ENCODE peak calls at places on chromosomes 7 and 10, in ten cellular contexts. H, L, Z, B, Q, F, M, X, G and K are unnamed samples.

GRCh38 chr7:68421712-68422111 is 1176.6 kb upstream of the AUTS2 start:
- DNase-seq in H (no peak), L (no peak), Z (no peak), B (no peak), Q (no peak), F (no peak), M (no peak), X (no peak), G (no peak), K (no peak)

GRCh38 chr10:114285961-114286441 is 46.9 kb downstream of the VWA2 start:
- DNase-seq in H (no peak), L (no peak), Z (no peak), B (no peak), Q (no peak), F (no peak), M (no peak), X (no peak), G (no peak), K (no peak)

GRCh38 chr7:66047426-66047825 is 28.2 kb upstream of the ASL start:
- DNase-seq in H (no peak), L (no peak), Z (no peak), B (peak), Q (peak), F (no peak), M (no peak), X (peak), G (no peak), K (peak)

GRCh38 chr7:111982133-111982532 is 224.1 kb downstream of the DOCK4 start:
- DNase-seq in H (no peak), L (no peak), Z (no peak), B (peak), Q (no peak), F (no peak), M (no peak), X (no peak), G (no peak), K (no peak)

GRCh38 chr10:111756541-111757061 is 427.0 kb downstream of the GPAM start:
- DNase-seq in H (no peak), L (peak), Z (peak), B (peak), Q (no peak), F (peak), M (no peak), X (no peak), G (peak), K (peak)

GRCh38 chr10:3469639-3470020 is 297.0 kb upstream of the PITRM1 start:
- DNase-seq in H (no peak), L (no peak), Z (no peak), B (peak), Q (no peak), F (no peak), M (no peak), X (no peak), G (no peak), K (no peak)

GRCh38 chr10:96642973-96643372 is 56.2 kb upstream of the TM9SF3 start:
- DNase-seq in H (peak), L (peak), Z (peak), B (peak), Q (no peak), F (peak), M (peak), X (no peak), G (peak), K (peak)

GRCh38 chr10:90993340-90993739 is 72.5 kb upstream of the ANKRD1 start:
- DNase-seq in H (no peak), L (no peak), Z (no peak), B (no peak), Q (no peak), F (no peak), M (no peak), X (peak), G (no peak), K (no peak)

GRCh38 chr7:123534383-123535260 is at the start of gene IQUB:
- DNase-seq in H (peak), L (peak), Z (peak), B (peak), Q (peak), F (peak), M (peak), X (peak), G (peak), K (peak)

GRCh38 chr7:130994378-130995115 is 260.5 kb upstream of the KLF14 start:
- DNase-seq in H (no peak), L (no peak), Z (no peak), B (no peak), Q (no peak), F (no peak), M (no peak), X (no peak), G (no peak), K (peak)

GRCh38 chr10:25522946-25523608 is 348.3 kb downstream of the GPR158 start:
- DNase-seq in H (peak), L (peak), Z (no peak), B (peak), Q (no peak), F (peak), M (no peak), X (no peak), G (no peak), K (peak)
- TF ChIP-seq CTCF in H (peak), L (peak), Z (peak), B (peak), Q (no peak), F (peak), M (no peak), X (no peak), G (no peak), K (peak)

GRCh38 chr7:98831641-98832221 is 38.1 kb downstream of the TMEM130 start:
- DNase-seq in H (peak), L (peak), Z (no peak), B (peak), Q (no peak), F (peak), M (peak), X (no peak), G (no peak), K (peak)
- TF ChIP-seq CTCF in H (peak), L (peak), Z (peak), B (peak), Q (peak), F (peak), M (peak), X (peak), G (no peak), K (peak)

DNA sequence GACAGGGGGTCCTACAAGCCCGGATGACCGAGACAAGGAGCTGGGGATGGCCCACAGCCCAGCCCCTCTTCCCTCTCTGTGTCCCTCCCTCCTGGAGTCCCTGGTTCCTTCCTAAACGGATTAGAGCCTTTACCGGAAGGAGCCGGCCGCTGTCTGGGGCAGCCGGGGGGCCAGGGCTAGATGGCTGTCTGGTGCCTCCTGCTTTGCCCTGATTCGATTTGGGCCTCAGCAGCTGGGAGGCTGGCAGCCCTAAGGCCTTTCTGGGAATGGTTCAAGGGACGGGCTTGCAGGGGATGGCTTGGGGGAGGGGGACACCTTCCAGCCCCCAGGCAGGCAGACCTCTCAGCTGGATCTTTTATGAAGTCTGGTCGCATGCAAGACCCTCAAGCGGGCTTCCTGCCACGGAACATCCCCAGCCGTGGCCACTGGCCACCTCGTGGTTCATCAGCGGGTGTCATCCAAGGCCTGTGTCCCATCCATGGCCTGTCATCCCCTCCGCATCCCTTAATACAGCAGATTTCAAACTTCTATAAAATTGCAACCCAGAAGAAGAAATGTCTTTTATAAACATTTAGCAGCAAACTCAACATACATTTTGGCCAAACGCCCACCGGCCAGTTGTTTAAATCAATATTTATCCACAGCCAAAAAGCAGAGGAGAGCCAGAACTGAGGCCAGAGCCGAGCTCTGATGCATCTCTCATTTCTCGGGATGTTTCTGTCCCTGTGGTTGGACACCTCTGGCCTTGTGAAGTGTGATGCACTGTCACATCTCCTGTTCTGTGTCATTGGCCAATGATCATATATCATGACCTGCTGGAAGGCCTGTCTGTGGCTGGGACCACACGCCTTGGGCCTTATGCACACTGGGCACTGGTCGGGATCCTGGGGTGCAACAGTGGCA is 52.0 kb downstream of the GTF2IRD1 start:
- DNase-seq in H (no peak), L (no peak), Z (no peak), B (no peak), Q (no peak), F (peak), M (no peak), X (no peak), G (no peak), K (peak)
- TF ChIP-seq CTCF in H (no peak), L (no peak), Z (no peak), B (no peak), Q (no peak), F (no peak), M (no peak), X (no peak), G (no peak), K (no peak)

DNA sequence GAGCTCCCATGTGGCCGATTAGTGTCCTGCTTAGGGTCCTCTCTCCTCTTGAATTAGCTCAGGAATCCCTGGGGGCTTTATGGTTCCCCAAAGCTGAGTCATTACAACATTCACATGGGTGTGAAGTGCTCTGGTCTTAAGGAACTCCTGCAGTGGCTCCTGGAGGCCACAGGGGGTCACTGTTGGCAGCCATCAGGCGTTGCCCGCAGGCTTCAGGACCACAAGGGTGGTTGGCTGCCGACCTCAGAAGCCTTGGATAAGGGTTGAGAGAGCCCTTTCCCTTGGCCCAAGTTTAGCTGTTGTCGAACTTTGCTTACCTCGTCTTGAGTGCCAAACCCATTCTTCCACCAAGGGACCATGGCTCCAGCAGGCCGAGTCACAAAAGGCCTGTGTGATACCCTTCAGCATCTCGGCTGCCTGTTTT is 61.7 kb downstream of the SH2D4B start:
- DNase-seq in H (peak), L (peak), Z (peak), B (peak), Q (no peak), F (peak), M (peak), X (no peak), G (peak), K (peak)
- TF ChIP-seq CTCF in H (peak), L (peak), Z (peak), B (peak), Q (peak), F (peak), M (peak), X (peak), G (peak), K (peak)

DNA sequence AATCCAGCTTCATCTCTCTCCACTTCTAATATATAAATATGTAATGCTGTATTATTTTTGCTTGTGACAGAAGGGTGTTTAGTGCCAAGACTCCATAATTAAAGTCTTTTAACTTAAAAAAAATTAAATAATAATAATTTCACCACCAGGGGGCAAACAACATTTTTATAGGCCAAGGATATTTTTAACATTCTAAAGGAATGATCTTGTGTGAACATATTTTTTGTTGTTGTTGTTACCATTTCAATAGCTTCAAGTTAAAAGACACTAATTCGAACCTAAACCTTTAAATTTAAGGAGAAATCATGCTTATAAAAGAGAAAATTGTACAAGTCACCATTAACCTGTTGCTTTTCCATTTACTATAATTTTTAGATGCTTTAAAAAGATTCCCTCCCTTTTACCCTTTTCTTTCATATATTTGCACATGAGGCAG is 7.5 kb upstream of the DNAJC1 start:
- DNase-seq in H (no peak), L (no peak), Z (no peak), B (peak), Q (no peak), F (no peak), M (no peak), X (no peak), G (no peak), K (peak)
- TF ChIP-seq CTCF in H (peak), L (peak), Z (peak), B (peak), Q (no peak), F (peak), M (peak), X (peak), G (no peak), K (peak)

GRCh38 chr7:101812595-101812994 is 4.8 kb upstream of the CUX1 start:
- DNase-seq in H (no peak), L (no peak), Z (no peak), B (no peak), Q (no peak), F (no peak), M (no peak), X (no peak), G (no peak), K (no peak)
- TF ChIP-seq CTCF in H (no peak), L (no peak), Z (no peak), B (no peak), Q (no peak), F (no peak), M (no peak), X (no peak), G (no peak), K (no peak)

DNA sequence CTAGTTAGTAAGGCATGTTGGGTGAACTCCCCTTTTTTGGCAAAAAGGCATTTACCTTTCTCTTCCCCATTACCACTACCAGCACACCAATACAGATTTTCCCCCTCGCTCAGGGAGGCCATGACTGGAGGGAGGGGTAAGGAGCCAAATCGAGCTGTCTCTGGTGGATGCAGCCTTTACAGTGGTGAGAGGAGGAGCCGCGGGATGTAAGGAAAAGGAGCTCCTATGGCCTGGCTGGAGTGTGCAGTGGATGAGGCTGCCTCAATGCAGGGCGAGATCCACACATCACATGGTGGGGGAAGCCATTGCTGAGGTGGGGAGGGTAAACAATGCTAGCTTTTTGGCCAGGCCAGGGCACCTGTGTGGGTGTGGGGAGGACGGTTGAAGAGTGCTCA is 416.2 kb downstream of the EXOC4 start:
- DNase-seq in H (no peak), L (no peak), Z (no peak), B (no peak), Q (no peak), F (no peak), M (no peak), X (no peak), G (no peak), K (no peak)
- TF ChIP-seq CTCF in H (no peak), L (no peak), Z (no peak), B (no peak), Q (no peak), F (no peak), M (no peak), X (no peak), G (no peak), K (no peak)

GRCh38 chr7:51121036-51121780 is 195.4 kb downstream of the COBL start:
- DNase-seq in H (no peak), L (no peak), Z (no peak), B (no peak), Q (no peak), F (no peak), M (no peak), X (no peak), G (no peak), K (no peak)
- TF ChIP-seq CTCF in H (no peak), L (no peak), Z (no peak), B (no peak), Q (no peak), F (no peak), M (no peak), X (no peak), G (no peak), K (no peak)